ENCODE peak calls at places on chromosome 1, in eight cellular contexts. D is tibial nerve, N is IMR-90, Q is NB4, X is stomach, M is HCT116, A is transverse colon, P is uterus. Z is an unnamed sample.

GRCh38 chr1:99808391-99809115 is 41.6 kb upstream of the AGL start:
- DNase-seq in D (peak; percentile 52), N (peak; percentile 96), Q (peak; percentile 82), X (no peak), M (peak; percentile 85), A (peak; percentile 11), P (peak; percentile 27), Z (peak; percentile 5)

GRCh38 chr1:43706598-43707190 is 642 bp upstream of the ST3GAL3 start:
- DNase-seq in D (no peak), N (no peak), Q (peak; percentile 51), X (no peak), M (no peak), A (peak; percentile 22), P (no peak), Z (peak; percentile 10)

GRCh38 chr1:29579821-29580425 is 343.6 kb downstream of the PTPRU start:
- DNase-seq in D (no peak), N (peak; percentile 85), Q (no peak), X (no peak), M (peak; percentile 21), A (no peak), P (no peak), Z (no peak)

GRCh38 chr1:112529301-112529700 is 20.5 kb downstream of the WNT2B start:
- DNase-seq in D (no peak), N (peak; percentile 88), Q (no peak), X (no peak), M (no peak), A (no peak), P (no peak), Z (no peak)

GRCh38 chr1:1164701-1165451 is 8.8 kb upstream of the TTLL10 start:
- DNase-seq in D (no peak), N (no peak), Q (no peak), X (peak; percentile 79), M (no peak), A (peak; percentile 67), P (no peak), Z (peak; percentile 43)

GRCh38 chr1:172005856-172006255 is 164.6 kb downstream of the DNM3 start:
- DNase-seq in D (no peak), N (peak; percentile 54), Q (no peak), X (no peak), M (no peak), A (no peak), P (no peak), Z (no peak)

GRCh38 chr1:98030483-98030882 is 109.6 kb upstream of the DPYD start:
- DNase-seq in D (no peak), N (peak; percentile 87), Q (no peak), X (no peak), M (no peak), A (no peak), P (no peak), Z (no peak)

GRCh38 chr1:2539312-2539907 is 9.3 kb upstream of the HES5 start:
- DNase-seq in D (no peak), N (no peak), Q (peak; percentile 45), X (no peak), M (no peak), A (no peak), P (no peak), Z (no peak)

GRCh38 chr1:243921113-243921512 is 71.1 kb upstream of the AKT3 start:
- DNase-seq in D (peak; percentile 17), N (no peak), Q (no peak), X (no peak), M (no peak), A (no peak), P (no peak), Z (no peak)

GRCh38 chr1:25804244-25804963 is 4.4 kb downstream of the SELENON start:
- DNase-seq in D (no peak), N (no peak), Q (no peak), X (no peak), M (no peak), A (no peak), P (no peak), Z (no peak)

GRCh38 chr1:248886237-248886895 is 19.7 kb upstream of the PGBD2 start:
- DNase-seq in D (no peak), N (peak; percentile 48), Q (no peak), X (no peak), M (no peak), A (no peak), P (no peak), Z (no peak)

GRCh38 chr1:20685099-20685662 is 24.0 kb upstream of the DDOST start:
- DNase-seq in D (peak; percentile 20), N (no peak), Q (no peak), X (no peak), M (no peak), A (no peak), P (peak; percentile 35), Z (peak; percentile 31)

GRCh38 chr1:14788065-14788464 is 189.6 kb downstream of the KAZN start:
- DNase-seq in D (no peak), N (no peak), Q (no peak), X (no peak), M (no peak), A (no peak), P (no peak), Z (no peak)

GRCh38 chr1:155569988-155570592 is 7.5 kb upstream of the ASH1L start:
- DNase-seq in D (no peak), N (peak; percentile 91), Q (peak; percentile 35), X (no peak), M (no peak), A (no peak), P (no peak), Z (no peak)

GRCh38 chr1:214378492-214378891 is 97.5 kb downstream of the SMYD2 start:
- DNase-seq in D (no peak), N (no peak), Q (no peak), X (no peak), M (no peak), A (no peak), P (no peak), Z (no peak)

GRCh38 chr1:159089184-159089791 is 12.7 kb upstream of the AIM2 start:
- DNase-seq in D (no peak), N (no peak), Q (peak; percentile 52), X (no peak), M (no peak), A (no peak), P (no peak), Z (no peak)

GRCh38 chr1:21911205-21912001 is 25.7 kb downstream of the HSPG2 start:
- DNase-seq in D (no peak), N (no peak), Q (no peak), X (no peak), M (no peak), A (no peak), P (peak; percentile 83), Z (no peak)

GRCh38 chr1:111906111-111906510 is 83.4 kb downstream of the KCND3 start:
- DNase-seq in D (no peak), N (no peak), Q (no peak), X (no peak), M (no peak), A (no peak), P (no peak), Z (no peak)

GRCh38 chr1:9182784-9183257 is 51.8 kb upstream of the H6PD start:
- DNase-seq in D (no peak), N (no peak), Q (no peak), X (no peak), M (no peak), A (no peak), P (no peak), Z (no peak)

GRCh38 chr1:156063997-156064285 is 3.0 kb downstream of the RAB25 start:
- DNase-seq in D (no peak), N (peak; percentile 43), Q (no peak), X (no peak), M (no peak), A (no peak), P (no peak), Z (no peak)

GRCh38 chr1:86546787-86547221 is at the start of gene CLCA4:
- DNase-seq in D (no peak), N (no peak), Q (no peak), X (no peak), M (no peak), A (no peak), P (no peak), Z (no peak)
- H3K4me3 ChIP-seq in D (no peak within 1 kb of the TSS), N (no peak within 1 kb of the TSS), Q (no peak within 1 kb of the TSS), X (no peak within 1 kb of the TSS), M (no peak within 1 kb of the TSS), A (no peak within 1 kb of the TSS), P (no peak within 1 kb of the TSS), Z (no peak within 1 kb of the TSS)

GRCh38 chr1:151952811-151953210 is 40.8 kb downstream of the S100A10 start:
- DNase-seq in D (no peak), N (no peak), Q (no peak), X (no peak), M (no peak), A (no peak), P (no peak), Z (no peak)
- TF ChIP-seq CTCF in D (no peak), N (no peak), Q (no peak), X (no peak), M (no peak), A (no peak), P (no peak), Z (no peak)

DNA sequence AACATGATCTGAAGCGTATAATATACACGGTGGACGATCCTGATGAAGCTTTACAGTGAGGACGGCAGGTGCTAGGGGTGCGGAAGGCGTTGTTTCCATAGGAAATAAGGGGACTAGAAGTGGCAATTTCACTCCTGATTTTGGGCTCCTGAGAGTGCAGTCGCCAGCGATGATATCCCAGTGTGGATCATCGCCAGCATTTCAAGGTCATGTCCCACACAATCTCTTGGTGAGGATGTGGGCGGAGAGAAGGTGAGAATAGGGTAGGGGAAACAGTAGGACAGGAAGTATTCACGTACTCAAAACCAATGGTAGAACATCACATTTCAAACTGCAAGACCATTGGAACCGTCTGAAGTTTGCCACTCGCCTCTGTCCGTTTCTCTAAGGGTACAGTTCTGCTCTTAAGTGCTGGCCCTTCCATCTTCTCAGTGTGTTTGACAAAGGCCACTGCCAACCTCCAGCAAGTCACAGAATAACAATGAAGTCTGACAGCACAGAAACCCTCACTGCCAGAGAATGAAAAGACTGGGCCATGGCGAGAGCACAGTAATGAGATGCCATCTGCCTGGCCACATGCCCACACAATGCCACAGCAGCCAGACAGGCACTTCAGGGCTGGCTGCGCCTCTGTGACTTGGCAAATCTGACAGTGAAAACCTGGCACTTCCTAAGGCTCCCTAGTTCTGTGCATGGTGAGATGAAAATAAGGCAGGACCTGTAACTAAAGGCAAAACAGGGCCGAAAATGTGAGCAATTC is 27.9 kb downstream of the PCSK9 start:
- DNase-seq in D (no peak), N (no peak), Q (no peak), X (no peak), M (no peak), A (no peak), P (no peak), Z (peak; percentile 62)
- TF ChIP-seq POLR2A in D (no peak), N (no peak), Q (no peak), X (no peak), M (no peak), A (no peak), P (no peak), Z (no peak)

DNA sequence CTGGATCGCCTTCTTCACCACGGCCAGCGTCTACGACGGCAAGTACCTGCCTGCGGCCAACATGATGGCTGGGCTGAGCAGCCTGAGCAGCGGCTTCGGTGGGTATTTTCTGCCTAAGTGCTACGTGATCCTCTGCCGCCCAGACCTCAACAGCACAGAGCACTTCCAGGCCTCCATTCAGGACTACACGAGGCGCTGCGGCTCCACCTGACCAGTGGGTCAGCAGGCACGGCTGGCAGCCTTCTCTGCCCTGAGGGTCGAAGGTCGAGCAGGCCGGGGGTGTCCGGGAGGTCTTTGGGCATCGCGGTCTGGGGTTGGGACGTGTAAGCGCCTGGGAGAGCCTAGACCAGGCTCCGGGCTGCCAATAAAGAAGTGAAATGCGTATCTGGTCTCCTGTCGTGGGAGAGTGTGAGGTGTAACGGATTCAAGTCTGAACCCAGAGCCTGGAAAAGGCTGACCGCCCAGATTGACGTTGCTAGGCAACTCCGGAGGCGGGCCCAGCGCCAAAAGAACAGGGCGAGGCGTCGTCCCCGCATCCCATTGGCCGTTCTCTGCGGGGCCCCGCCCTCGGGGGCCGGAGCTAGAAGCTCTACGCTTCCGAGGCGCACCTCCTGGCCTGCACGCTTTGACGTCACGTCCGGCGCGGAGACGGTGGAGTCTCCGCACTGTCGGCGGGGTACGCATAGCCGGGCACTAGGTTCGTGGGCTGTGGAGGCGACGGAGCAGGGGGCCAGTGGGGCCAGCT is at the start of gene ZBTB48:
- DNase-seq in D (peak; percentile 99), N (peak; percentile 95), Q (peak; percentile 97), X (peak; percentile 100), M (peak; percentile 91), A (peak; percentile 100), P (peak; percentile 100), Z (peak; percentile 99)
- H3K4me3 ChIP-seq in D (peak within 1 kb of the TSS; percentile 87), N (peak within 1 kb of the TSS; percentile 71), Q (peak within 1 kb of the TSS; percentile 83), X (peak within 1 kb of the TSS; percentile 97), M (peak within 1 kb of the TSS; percentile 79), A (peak within 1 kb of the TSS; percentile 55), P (peak within 1 kb of the TSS; percentile 69), Z (peak within 1 kb of the TSS; percentile 95)

Z was measured in thyroid gland.